ENCODE peak calls at places on chromosomes 11 and 22, in nine cellular contexts. A is Peyer's patch; Y is tibial artery; H is upper lobe of right lung; M is esophagus squamous epithelium; S is breast epithelium; E is iPS DF 6.9; P is CD4-positive, CD25-positive, alpha-beta regulatory T cell; O is mesendoderm. G is an unnamed sample.

GRCh38 chr11:8722156-8722555 is 39.6 kb downstream of the RPL27A start:
- DNase-seq in O (peak; percentile 84), Y (no peak), S (no peak), E (no peak), A (no peak), P (no peak), H (no peak), M (no peak), G (no peak)

GRCh38 chr11:33674035-33674814 is 26.4 kb downstream of the C11orf91 start:
- DNase-seq in H (no peak), O (peak; percentile 47), S (no peak), E (no peak), Y (no peak), A (no peak), P (no peak), M (no peak), G (no peak)

GRCh38 chr11:83473771-83474170 is 187.6 kb upstream of the CCDC90B start:
- DNase-seq in S (no peak), O (no peak), M (no peak), Y (no peak), E (no peak), H (no peak), A (no peak), P (no peak), G (no peak)

GRCh38 chr22:41284465-41284864 is 1.5 kb downstream of the RANGAP1 start:
- DNase-seq in O (no peak), A (no peak), Y (no peak), S (no peak), P (no peak), H (no peak), M (no peak), E (no peak), G (no peak)

GRCh38 chr11:104531075-104531474 is 367.1 kb upstream of the PDGFD start:
- DNase-seq in Y (no peak), M (no peak), S (no peak), E (peak; percentile 16), P (peak; percentile 23), H (no peak), O (peak; percentile 66), A (no peak), G (no peak)

GRCh38 chr22:35477911-35478582 is 62.6 kb upstream of the RASD2 start:
- DNase-seq in H (no peak), A (no peak), E (no peak), P (no peak), O (no peak), Y (peak; percentile 48), M (no peak), S (no peak), G (no peak)

GRCh38 chr22:38873469-38874411 is 1.7 kb upstream of the CBX6 start:
- DNase-seq in H (no peak), P (no peak), A (no peak), E (no peak), S (no peak), M (no peak), O (peak; percentile 27), Y (no peak), G (no peak)

GRCh38 chr11:19728436-19728835 is 15.8 kb downstream of the NAV2 start:
- DNase-seq in M (no peak), E (no peak), A (no peak), O (peak; percentile 33), S (no peak), H (no peak), P (no peak), Y (peak; percentile 57), G (no peak)

GRCh38 chr22:37735054-37735453 is 38.2 kb downstream of the TRIOBP start:
- DNase-seq in H (peak; percentile 80), M (no peak), Y (no peak), S (no peak), E (no peak), P (no peak), A (peak; percentile 63), O (peak; percentile 73), G (peak; percentile 83)

GRCh38 chr11:110077866-110078325 is 15.3 kb upstream of the ZC3H12C start:
- DNase-seq in A (peak; percentile 50), O (peak; percentile 28), P (peak; percentile 6), S (no peak), M (no peak), Y (no peak), H (no peak), E (no peak), G (no peak)

GRCh38 chr11:57124912-57125311 is 56.8 kb upstream of the LRRC55 start:
- DNase-seq in H (no peak), M (no peak), S (no peak), O (peak; percentile 36), P (no peak), A (no peak), E (no peak), Y (no peak), G (no peak)

GRCh38 chr11:108322666-108323065 is 99.8 kb downstream of the ATM start:
- DNase-seq in O (no peak), H (no peak), P (no peak), M (no peak), S (no peak), A (no peak), E (no peak), Y (no peak), G (no peak)

GRCh38 chr11:62399868-62400245 is 19.0 kb upstream of the SCGB1A1 start:
- DNase-seq in Y (no peak), H (peak; percentile 47), O (no peak), A (no peak), P (no peak), E (no peak), M (no peak), S (peak; percentile 46), G (no peak)
- H3K4me1 ChIP-seq in Y (peaks cover 8% of the 10 kb centered on the region), H (peaks cover 67% of the 10 kb centered on the region), O (peaks cover 3% of the 10 kb centered on the region), A (no peaks in the 10 kb centered on the region), P (peaks cover 31% of the 10 kb centered on the region), E (peaks cover 8% of the 10 kb centered on the region), M (peaks cover 93% of the 10 kb centered on the region), S (peaks cover 43% of the 10 kb centered on the region), G (peaks cover 49% of the 10 kb centered on the region)

GRCh38 chr11:2679011-2679676 is 20.6 kb downstream of the KCNQ1OT1 start:
- DNase-seq in O (no peak), M (no peak), E (no peak), Y (no peak), A (peak; percentile 2), P (no peak), H (no peak), S (no peak), G (no peak)
- H3K4me1 ChIP-seq in O (no peaks in the 10 kb centered on the region), M (peaks cover 3% of the 10 kb centered on the region), E (peaks cover 7% of the 10 kb centered on the region), Y (no peaks in the 10 kb centered on the region), A (no peaks in the 10 kb centered on the region), P (no peaks in the 10 kb centered on the region), H (peaks cover 13% of the 10 kb centered on the region), S (peaks cover 5% of the 10 kb centered on the region), G (peaks cover 2% of the 10 kb centered on the region)

GRCh38 chr11:120715239-120715638 is 203.7 kb downstream of the GRIK4 start:
- DNase-seq in E (no peak), H (no peak), P (no peak), M (no peak), A (no peak), O (peak; percentile 51), S (no peak), Y (no peak), G (no peak)

GRCh38 chr11:120712014-120712413 is 200.5 kb downstream of the GRIK4 start:
- DNase-seq in P (no peak), O (no peak), M (no peak), Y (no peak), E (no peak), H (no peak), S (no peak), A (no peak), G (no peak)

GRCh38 chr11:120710354-120711187 is 199.0 kb downstream of the GRIK4 start:
- DNase-seq in A (no peak), Y (peak; percentile 47), E (no peak), S (no peak), O (peak; percentile 83), M (no peak), P (no peak), H (no peak), G (peak; percentile 69)

GRCh38 chr11:120714448-120714847 is 202.9 kb downstream of the GRIK4 start:
- DNase-seq in M (no peak), A (no peak), E (no peak), H (no peak), P (no peak), S (no peak), Y (no peak), O (no peak), G (no peak)

DNA sequence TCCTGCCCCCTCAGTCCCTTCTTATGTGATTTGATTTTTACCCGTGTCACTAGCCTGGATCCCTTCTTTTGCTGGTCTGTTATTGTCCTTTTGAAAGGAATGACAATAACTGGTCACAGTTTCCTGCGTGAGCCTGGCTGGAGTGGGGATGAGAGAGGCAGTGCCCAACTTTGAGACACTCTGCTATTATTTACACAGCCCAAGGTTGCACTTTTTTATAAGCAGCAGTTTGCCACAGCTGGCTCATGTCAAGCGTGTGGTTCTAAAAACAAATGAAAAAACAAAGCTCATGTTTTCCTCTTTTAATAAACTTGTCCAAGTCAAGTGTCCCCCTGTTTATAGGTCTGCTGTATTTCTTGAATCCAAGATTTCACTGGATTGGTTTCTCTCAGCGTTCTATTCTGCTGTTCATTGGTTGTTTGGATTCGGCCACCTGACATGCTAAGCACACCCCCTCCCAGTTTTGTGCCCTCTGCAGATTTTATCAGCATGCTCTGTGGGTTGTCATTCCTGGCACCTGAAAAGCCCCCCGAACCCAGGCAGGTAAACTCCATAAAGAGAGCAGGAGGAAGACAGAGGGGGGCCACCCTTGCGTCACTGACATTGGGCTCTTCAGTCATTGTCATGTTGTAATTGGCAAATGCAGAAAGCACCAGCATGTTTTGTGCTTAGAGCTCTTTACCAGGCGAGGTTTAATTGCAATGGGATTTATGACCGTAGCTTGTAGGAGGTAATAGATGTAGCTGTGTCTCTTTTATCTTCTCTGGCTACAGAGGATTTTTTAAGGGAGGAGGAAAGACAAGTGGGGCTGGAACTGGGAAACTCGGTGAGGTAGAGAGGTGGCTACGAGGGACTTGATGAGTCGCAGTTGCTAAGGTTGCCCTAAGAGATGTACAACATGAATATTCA is 201.6 kb downstream of the GRIK4 start:
- DNase-seq in A (no peak), H (no peak), O (no peak), P (no peak), M (no peak), S (no peak), Y (no peak), E (no peak), G (no peak)
- H3K4me1 ChIP-seq in A (no peaks in the 10 kb centered on the region), H (peaks cover 20% of the 10 kb centered on the region), O (no peaks in the 10 kb centered on the region), P (no peaks in the 10 kb centered on the region), M (peaks cover 34% of the 10 kb centered on the region), S (no peaks in the 10 kb centered on the region), Y (no peaks in the 10 kb centered on the region), E (peaks cover 9% of the 10 kb centered on the region), G (peaks cover 11% of the 10 kb centered on the region)

DNA sequence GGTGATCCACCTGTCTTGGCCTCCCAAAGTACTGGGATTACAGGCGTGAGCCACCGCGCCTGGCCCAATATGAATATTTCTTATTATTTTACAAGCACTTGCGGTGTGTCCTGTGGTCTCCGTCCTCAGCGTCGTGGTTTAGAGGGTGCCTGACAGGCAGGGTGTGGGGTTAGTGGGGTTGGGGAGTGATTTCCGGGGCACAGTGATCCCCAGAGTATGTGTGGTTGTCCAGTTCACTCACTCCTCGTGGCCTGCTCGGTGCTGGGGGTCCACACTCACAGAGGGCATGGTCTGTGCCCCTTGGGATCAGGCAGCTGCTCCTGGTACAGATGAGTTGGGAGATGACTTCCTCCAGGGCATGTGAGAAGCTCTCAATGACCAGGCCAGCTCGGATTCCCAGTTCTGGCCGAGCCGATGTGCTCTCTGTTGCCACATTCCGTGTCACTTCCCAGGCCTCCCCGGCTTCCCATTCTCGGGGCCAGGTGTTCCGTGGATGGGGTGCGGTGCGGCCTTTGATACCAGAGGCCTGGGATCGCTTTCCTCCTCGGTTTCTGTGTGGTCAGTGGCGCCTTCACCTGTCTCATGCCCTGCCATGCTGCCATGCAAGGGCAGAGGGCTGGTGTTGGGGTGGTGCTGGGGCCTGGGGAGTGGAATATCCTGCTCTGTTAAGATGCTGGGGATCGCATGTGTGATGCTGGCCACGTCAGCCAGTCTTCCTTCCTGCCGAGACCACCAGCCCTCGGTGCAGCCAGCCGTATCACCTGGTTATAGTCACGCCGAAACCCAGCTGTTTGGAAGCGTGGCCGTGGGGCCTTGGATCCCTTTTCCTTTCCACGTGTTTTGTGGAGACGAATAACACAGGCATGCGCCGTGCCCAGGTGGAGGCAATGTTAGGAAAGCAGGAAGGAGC is 39.6 kb downstream of the PARVB start:
- DNase-seq in M (no peak), S (no peak), O (no peak), Y (no peak), P (no peak), E (no peak), H (no peak), A (no peak), G (no peak)
- H3K4me1 ChIP-seq in M (peaks cover 28% of the 10 kb centered on the region), S (no peaks in the 10 kb centered on the region), O (no peaks in the 10 kb centered on the region), Y (no peaks in the 10 kb centered on the region), P (no peaks in the 10 kb centered on the region), E (peaks cover 2% of the 10 kb centered on the region), H (peaks cover 12% of the 10 kb centered on the region), A (peaks cover 3% of the 10 kb centered on the region), G (peaks cover 18% of the 10 kb centered on the region)